ENCODE peak calls at places on chromosomes 3 and 15, in five cellular contexts. V is HepG2, Z is osteoblast, L is PC-9, I is MM.1S. N is an unnamed sample.

GRCh38 chr3:122857019-122857418 is 62.1 kb downstream of the SLC49A4 start:
- DNase-seq in V (no peak), Z (peak), L (peak), I (peak), N (peak)

GRCh38 chr15:83068054-83068453 is 1.0 kb upstream of the BTBD1 start:
- DNase-seq in V (no peak), Z (peak), L (no peak), I (no peak), N (no peak)

GRCh38 chr15:65334586-65335231 is 30.2 kb downstream of the RNU5B-1 start:
- DNase-seq in V (no peak), Z (peak), L (no peak), I (no peak), N (no peak)

GRCh38 chr15:35725353-35725752 is 179.4 kb upstream of the DPH6 start:
- DNase-seq in V (no peak), Z (peak), L (peak), I (no peak), N (peak)

GRCh38 chr3:130894873-130895330 is 1.0 kb downstream of the ATP2C1 start:
- DNase-seq in V (no peak), Z (peak), L (no peak), I (no peak), N (peak)

GRCh38 chr15:92143765-92144164 is 249.9 kb upstream of the ST8SIA2 start:
- DNase-seq in V (no peak), Z (no peak), L (no peak), I (no peak), N (no peak)

GRCh38 chr3:107791450-107791849 is 268.7 kb downstream of the BBX start:
- DNase-seq in V (no peak), Z (no peak), L (no peak), I (no peak), N (no peak)

GRCh38 chr3:30502742-30503073 is 103.7 kb upstream of the TGFBR2 start:
- DNase-seq in V (no peak), Z (no peak), L (peak), I (no peak), N (peak)

GRCh38 chr15:58378241-58379085 is 53.3 kb upstream of the LIPC start:
- DNase-seq in V (no peak), Z (peak), L (no peak), I (no peak), N (peak)

GRCh38 chr15:33169625-33170024 is 24.9 kb downstream of the FMN1 start:
- DNase-seq in V (no peak), Z (no peak), L (no peak), I (no peak), N (no peak)

GRCh38 chr15:70154440-70155347 is 57.0 kb upstream of the TLE3 start:
- DNase-seq in V (no peak), Z (peak), L (no peak), I (no peak), N (peak)

GRCh38 chr3:46478341-46478740 is 13.6 kb upstream of the LTF start:
- DNase-seq in V (no peak), Z (no peak), L (no peak), I (no peak), N (no peak)

GRCh38 chr3:66224220-66224619 is 3.4 kb downstream of the SLC25A26 start:
- DNase-seq in V (no peak), Z (no peak), L (no peak), I (no peak), N (no peak)

GRCh38 chr3:180930526-180930925 is 18.1 kb downstream of the FXR1 start:
- DNase-seq in V (no peak), Z (no peak), L (no peak), I (no peak), N (no peak)

GRCh38 chr15:47870956-47871625 is 153.8 kb downstream of the SEMA6D start:
- DNase-seq in V (no peak), Z (peak), L (no peak), I (no peak), N (peak)

GRCh38 chr3:111691293-111691909 is 96.3 kb upstream of the ZBED2 start:
- DNase-seq in V (peak), Z (peak), L (peak), I (peak), N (peak)

GRCh38 chr3:41174703-41174964 is 24.7 kb upstream of the CTNNB1 start:
- DNase-seq in V (no peak), Z (no peak), L (no peak), I (no peak), N (no peak)

GRCh38 chr3:117059054-117059989 is 349.7 kb downstream of the TUSC7 start:
- DNase-seq in V (peak), Z (no peak), L (no peak), I (peak), N (peak)

GRCh38 chr3:37984051-37984450 is 6.5 kb upstream of the VILL start:
- DNase-seq in V (no peak), Z (peak), L (no peak), I (no peak), N (no peak)

GRCh38 chr15:32966512-32966911 is 228.0 kb downstream of the FMN1 start:
- DNase-seq in V (no peak), Z (no peak), L (no peak), I (no peak), N (no peak)

GRCh38 chr3:173529062-173529711 is 131.6 kb downstream of the NLGN1 start:
- DNase-seq in V (peak), Z (no peak), L (peak), I (peak), N (peak)

GRCh38 chr3:123634149-123635051 is 49.5 kb upstream of the HACD2 start:
- DNase-seq in V (no peak), Z (peak), L (no peak), I (no peak), N (no peak)

GRCh38 chr3:15438988-15439387 is 11.6 kb downstream of the EAF1 start:
- DNase-seq in V (no peak), Z (peak), L (no peak), I (no peak), N (no peak)

GRCh38 chr3:73773228-73773627 is 148.5 kb upstream of the PDZRN3 start:
- DNase-seq in V (no peak), Z (peak), L (no peak), I (no peak), N (no peak)

GRCh38 chr15:72284781-72285180 is 12.4 kb upstream of the PARP6 start:
- DNase-seq in V (no peak), Z (peak), L (no peak), I (no peak), N (no peak)

DNA sequence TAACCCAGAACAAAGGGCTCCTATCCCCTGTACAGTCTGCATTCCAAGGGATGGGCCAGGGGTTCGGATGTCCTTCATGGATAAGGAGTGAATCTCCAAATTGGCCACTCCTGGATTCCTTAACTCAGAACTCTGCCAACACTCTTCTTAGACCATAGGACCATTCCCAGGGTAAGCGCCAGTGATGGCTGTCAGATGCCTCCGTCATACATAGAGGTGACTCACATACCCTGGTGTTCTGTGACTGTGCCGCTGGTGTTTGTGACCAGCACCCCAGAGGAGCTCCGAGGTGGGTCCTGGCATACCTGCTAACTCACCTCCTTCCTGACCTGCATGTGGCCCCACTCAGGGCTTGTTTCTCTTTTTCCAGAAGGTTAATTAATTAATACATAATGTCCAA is 134.7 kb downstream of the KLF13 start:
- DNase-seq in V (no peak), Z (peak), L (no peak), I (no peak), N (no peak)
- H2AFZ ChIP-seq in V (no peak), Z (no peak), L (no peak), I (no peak), N (no peak)

GRCh38 chr15:40472171-40472727 is 1.5 kb downstream of the CHST14 start:
- DNase-seq in V (no peak), Z (no peak), L (no peak), I (no peak), N (no peak)

GRCh38 chr15:40479024-40479423 is 8.2 kb downstream of the CHST14 start:
- DNase-seq in V (no peak), Z (no peak), L (no peak), I (no peak), N (no peak)

GRCh38 chr15:40481671-40482070 is 10.9 kb downstream of the CHST14 start:
- DNase-seq in V (no peak), Z (no peak), L (no peak), I (no peak), N (no peak)

GRCh38 chr15:40474581-40474980 is 3.8 kb downstream of the CHST14 start:
- DNase-seq in V (no peak), Z (no peak), L (no peak), I (no peak), N (no peak)

GRCh38 chr15:40477703-40478269 is 7.0 kb downstream of the CHST14 start:
- DNase-seq in V (no peak), Z (no peak), L (peak), I (peak), N (no peak)
- H2AFZ ChIP-seq in V (no peak), Z (no peak), L (no peak), I (peak), N (no peak)

DNA sequence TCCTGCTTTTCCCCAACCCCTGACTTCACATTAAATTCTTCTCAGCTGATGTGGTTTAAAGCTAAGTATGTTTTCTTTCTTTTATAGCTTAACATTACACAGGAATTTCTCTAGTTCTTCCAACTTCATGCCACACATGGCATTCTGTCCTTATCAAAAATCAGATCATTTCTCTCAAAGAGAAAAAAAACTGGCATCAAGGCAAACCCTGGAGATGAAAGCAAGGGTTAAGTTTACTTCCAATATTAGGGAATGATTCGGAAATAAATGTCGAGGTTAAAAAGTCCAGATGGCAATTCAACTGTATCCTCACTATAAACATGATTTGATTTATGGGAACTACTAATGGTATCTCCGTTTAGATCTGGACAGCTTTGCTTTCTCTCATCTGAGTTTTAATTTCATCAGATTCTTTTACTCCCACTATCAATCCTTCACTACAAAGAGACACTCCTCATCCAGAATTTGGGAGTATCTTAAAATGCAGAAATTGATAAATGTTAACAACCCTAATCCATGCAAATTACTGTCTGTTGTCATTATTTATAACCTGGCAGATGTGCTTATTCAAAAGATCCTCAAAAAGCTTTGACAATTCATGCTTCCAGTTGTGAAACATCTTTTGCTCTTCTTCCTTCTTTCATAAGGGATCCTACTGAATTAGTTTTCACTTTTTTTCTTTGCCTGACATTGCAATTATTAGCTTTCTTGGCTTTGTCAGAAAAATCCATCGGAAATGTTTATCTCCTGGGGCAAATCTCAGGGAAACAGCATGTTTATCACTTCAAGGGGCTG is 903.1 kb downstream of the MCTP2 start:
- DNase-seq in V (no peak), Z (no peak), L (no peak), I (no peak), N (peak)
- H2AFZ ChIP-seq in V (no peak), Z (no peak), L (no peak), I (no peak), N (no peak)

DNA sequence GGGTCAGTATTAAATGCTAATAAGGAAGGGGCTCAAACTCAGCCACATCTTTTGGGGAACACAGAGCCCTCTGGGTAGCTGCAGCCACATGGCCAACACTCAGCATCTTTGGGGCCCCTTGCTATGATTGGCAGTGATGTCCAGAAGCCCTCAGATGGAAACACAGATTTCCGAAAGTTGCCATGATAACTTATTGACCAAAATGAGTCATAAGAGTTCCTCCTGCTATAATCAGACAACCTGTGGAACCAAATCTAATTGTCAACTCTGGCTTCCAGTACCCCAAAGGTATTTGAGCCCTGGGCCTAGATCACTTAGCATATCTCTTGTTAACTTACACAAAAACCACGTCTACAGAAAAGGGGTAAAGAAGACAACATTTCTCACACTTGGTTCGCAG is 392.2 kb downstream of the KCNH8 start:
- DNase-seq in V (no peak), Z (no peak), L (no peak), I (no peak), N (no peak)
- H2AFZ ChIP-seq in V (no peak), Z (no peak), L (no peak), I (no peak), N (no peak)

GRCh38 chr3:184337315-184337714 is at the start of gene FAM131A:
- DNase-seq in V (no peak), Z (peak), L (no peak), I (no peak), N (peak)

GRCh38 chr3:184335291-184335660 is 2.1 kb upstream of the FAM131A start:
- DNase-seq in V (no peak), Z (no peak), L (no peak), I (no peak), N (no peak)

GRCh38 chr3:184336484-184337230 is 743 bp upstream of the FAM131A start:
- DNase-seq in V (peak), Z (peak), L (peak), I (no peak), N (peak)

GRCh38 chr3:184334470-184335158 is 2.8 kb upstream of the FAM131A start:
- DNase-seq in V (no peak), Z (peak), L (peak), I (no peak), N (peak)

DNA sequence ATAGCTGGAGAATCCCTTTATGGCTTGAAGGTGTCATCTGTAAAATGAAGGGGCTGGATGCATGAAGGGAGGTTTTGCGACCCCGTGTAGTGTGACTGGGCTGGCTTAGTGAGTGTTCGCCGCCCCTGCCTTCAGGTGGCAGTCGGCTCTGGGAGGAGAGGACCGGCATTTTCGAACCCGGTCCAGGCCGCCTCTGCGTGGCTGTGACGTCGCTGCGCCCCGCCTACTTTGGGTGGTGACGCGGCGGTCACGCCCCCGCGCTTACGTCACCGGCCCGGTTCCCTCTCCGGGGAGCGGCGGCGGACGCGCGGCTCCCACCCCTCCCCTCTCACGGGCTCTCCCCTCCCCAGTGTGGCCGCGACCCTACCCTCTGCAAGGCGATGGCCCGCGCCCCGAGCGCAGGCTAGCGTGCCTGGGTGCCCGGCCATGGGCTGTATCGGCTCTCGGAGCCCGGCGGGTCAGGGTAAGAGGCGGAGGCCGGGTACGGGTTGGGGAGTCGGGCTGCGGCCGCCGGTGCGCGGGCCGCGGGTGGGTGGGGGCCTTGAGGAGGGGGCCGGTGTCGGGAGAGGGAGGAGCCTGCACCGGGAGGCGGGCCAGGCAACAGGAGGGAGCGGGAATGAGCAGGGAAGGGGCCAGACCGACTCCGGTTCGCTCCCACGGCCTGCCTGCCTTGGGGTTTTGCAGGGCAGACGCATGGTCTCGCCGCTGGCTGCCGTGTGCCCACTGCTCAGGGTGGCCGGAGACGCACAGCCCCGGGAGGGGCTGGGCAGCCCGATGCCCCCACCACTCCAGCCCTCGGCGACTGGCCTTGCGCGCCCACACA is 1.5 kb upstream of the FAM131A start:
- DNase-seq in V (peak), Z (peak), L (peak), I (peak), N (peak)
- H2AFZ ChIP-seq in V (no peak), Z (no peak), L (peak), I (peak), N (no peak)

GRCh38 chr3:118785415-118785814 is 249.2 kb downstream of the IGSF11 start:
- DNase-seq in V (no peak), Z (no peak), L (no peak), I (no peak), N (no peak)

GRCh38 chr3:118781879-118782278 is 252.8 kb downstream of the IGSF11 start:
- DNase-seq in V (no peak), Z (no peak), L (no peak), I (no peak), N (no peak)

DNA sequence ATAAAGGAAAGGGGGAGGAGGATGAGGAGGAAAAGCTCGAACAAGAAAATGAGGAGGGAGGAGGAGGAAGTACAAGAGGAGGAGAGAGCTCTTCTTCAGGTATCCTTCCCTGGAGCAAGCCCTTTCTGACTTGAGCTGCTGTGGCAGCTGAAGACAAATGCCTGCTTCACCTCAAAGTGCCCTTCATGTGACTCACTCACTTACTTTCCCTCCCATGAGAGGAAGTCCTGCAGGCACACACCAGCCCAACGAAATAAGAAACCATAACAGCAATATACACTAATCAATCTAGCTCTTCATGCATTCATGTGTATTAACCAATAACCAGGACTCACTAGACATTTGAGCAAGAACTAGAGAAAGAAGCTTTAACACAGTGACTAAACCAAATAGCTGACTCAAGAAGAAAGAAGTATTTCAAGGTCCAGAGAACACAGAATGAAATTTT is 251.9 kb downstream of the IGSF11 start:
- DNase-seq in V (no peak), Z (no peak), L (no peak), I (no peak), N (no peak)
- H2AFZ ChIP-seq in V (no peak), Z (no peak), L (no peak), I (no peak), N (no peak)

DNA sequence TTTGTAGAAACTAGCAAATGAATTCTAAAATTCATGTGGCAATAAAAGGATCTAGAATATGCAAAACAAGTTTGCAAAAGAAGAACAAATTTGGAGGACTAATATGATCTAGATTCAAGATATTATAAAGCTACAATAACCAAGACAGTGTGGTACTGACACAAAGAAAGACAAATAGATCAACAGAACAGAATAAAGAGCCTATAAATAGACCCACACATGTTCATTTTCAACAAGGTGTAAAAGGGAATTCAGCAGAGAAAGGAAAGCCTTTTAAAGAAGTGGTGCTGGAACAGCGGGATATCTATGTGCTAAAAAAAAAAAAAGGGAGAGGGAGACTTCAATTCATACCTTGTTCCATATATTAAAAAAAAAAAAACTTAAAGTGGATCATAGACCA is 148.9 kb downstream of the WDR76 start:
- DNase-seq in V (no peak), Z (no peak), L (no peak), I (no peak), N (no peak)
- H2AFZ ChIP-seq in V (no peak), Z (no peak), L (no peak), I (no peak), N (no peak)

GRCh38 chr3:147141516-147141915 is 264.8 kb downstream of the ZIC4 start:
- DNase-seq in V (no peak), Z (peak), L (no peak), I (no peak), N (no peak)
- H2AFZ ChIP-seq in V (no peak), Z (no peak), L (no peak), I (no peak), N (no peak)

GRCh38 chr15:84818221-84819131 is 1.3 kb downstream of the ALPK3 start:
- DNase-seq in V (peak), Z (peak), L (no peak), I (no peak), N (peak)
- H2AFZ ChIP-seq in V (peak), Z (no peak), L (no peak), I (no peak), N (no peak)